ENCODE peak calls at places on chromosome 17, in four cellular contexts. D, G, Z and F are unnamed samples.
A peak's percentile ranks its signal among the peaks of the same experiment; 100 is the strongest.

GRCh38 chr17:38591759-38592241 is 14.0 kb downstream of the SRCIN1 start:
- DNase-seq in D (peak; percentile 71), G (no peak), Z (peak; percentile 46), F (no peak)

GRCh38 chr17:59423137-59423703 is 91.8 kb downstream of the YPEL2 start:
- DNase-seq in D (peak; percentile 9), G (peak; percentile 24), Z (peak; percentile 63), F (no peak)

GRCh38 chr17:41907185-41907556 is 11.6 kb downstream of the ACLY start:
- DNase-seq in D (no peak), G (peak; percentile 82), Z (peak; percentile 74), F (no peak)

GRCh38 chr17:28384281-28385036 is 13.0 kb downstream of the SARM1 start:
- DNase-seq in D (peak; percentile 61), G (no peak), Z (no peak), F (no peak)

GRCh38 chr17:34999456-34999855 is 19.1 kb downstream of the LIG3 start:
- DNase-seq in D (no peak), G (no peak), Z (no peak), F (no peak)

GRCh38 chr17:75909812-75910274 is 5.2 kb upstream of the MRPL38 start:
- DNase-seq in D (no peak), G (peak; percentile 13), Z (no peak), F (no peak)

GRCh38 chr17:78340183-78340955 is 19.5 kb downstream of the SOCS3 start:
- DNase-seq in D (no peak), G (no peak), Z (no peak), F (no peak)

GRCh38 chr17:43211480-43212402 is at the start of gene TMEM106A:
- DNase-seq in D (no peak), G (peak; percentile 85), Z (peak; percentile 98), F (peak; percentile 36)

GRCh38 chr17:64250211-64250835 is 12.7 kb downstream of the TEX2 start:
- DNase-seq in D (no peak), G (no peak), Z (no peak), F (no peak)

GRCh38 chr17:51640108-51640622 is 379.8 kb downstream of the UTP18 start:
- DNase-seq in D (no peak), G (no peak), Z (no peak), F (no peak)

GRCh38 chr17:36183001-36183810 is 6.8 kb upstream of the TBC1D3B start:
- DNase-seq in D (peak; percentile 16), G (peak; percentile 54), Z (peak; percentile 92), F (peak; percentile 78)

GRCh38 chr17:45043268-45043681 is 8.2 kb downstream of the DCAKD start:
- DNase-seq in D (no peak), G (no peak), Z (no peak), F (no peak)

GRCh38 chr17:37064956-37065355 is 116.2 kb downstream of the AATF start:
- DNase-seq in D (no peak), G (no peak), Z (no peak), F (no peak)

GRCh38 chr17:72351365-72351764 is 230.5 kb downstream of the SOX9 start:
- DNase-seq in D (no peak), G (no peak), Z (no peak), F (no peak)

GRCh38 chr17:67477687-67478086 is 100.6 kb downstream of the PITPNC1 start:
- DNase-seq in D (no peak), G (peak; percentile 80), Z (peak; percentile 33), F (no peak)

GRCh38 chr17:1758812-1759211 is 3.0 kb upstream of the SERPINF1 start:
- DNase-seq in D (no peak), G (no peak), Z (no peak), F (no peak)

GRCh38 chr17:75720656-75721462 is at the start of gene ITGB4:
- DNase-seq in D (peak; percentile 95), G (no peak), Z (peak; percentile 12), F (no peak)

GRCh38 chr17:10149573-10150399 is 48.6 kb downstream of the GAS7 start:
- DNase-seq in D (peak; percentile 33), G (peak; percentile 86), Z (peak; percentile 69), F (no peak)

GRCh38 chr17:45775576-45776011 is 8.5 kb upstream of the CRHR1 start:
- DNase-seq in D (peak; percentile 56), G (no peak), Z (no peak), F (no peak)

GRCh38 chr17:34578656-34579016 is 746 bp upstream of the TMEM132E start:
- DNase-seq in D (no peak), G (no peak), Z (no peak), F (no peak)

GRCh38 chr17:49889500-49889899 is 41.6 kb upstream of the TAC4 start:
- DNase-seq in D (no peak), G (no peak), Z (no peak), F (no peak)

GRCh38 chr17:42536048-42536371 is at the start of gene NAGLU:
- DNase-seq in D (peak; percentile 99), G (peak; percentile 79), Z (peak; percentile 100), F (peak; percentile 79)

GRCh38 chr17:76081295-76082210 is 2.6 kb downstream of the ZACN start:
- DNase-seq in D (no peak), G (no peak), Z (no peak), F (no peak)

GRCh38 chr17:55442462-55442861 is 20.8 kb upstream of the MMD start:
- DNase-seq in D (no peak), G (no peak), Z (no peak), F (no peak)

GRCh38 chr17:76544916-76545365 is 5.1 kb downstream of the PRCD start:
- DNase-seq in D (no peak), G (no peak), Z (no peak), F (no peak)